ENCODE peak calls at places on chromosomes 2 and 18, in four cellular contexts. Y is cardiac fibroblast, Q is GM06990, U is HFF-Myc. W is an unnamed sample.
A peak's percentile ranks its signal among the peaks of the same experiment; 100 is the strongest.

GRCh38 chr18:35045121-35045520 is 3.9 kb downstream of the MAPRE2 start:
- DNase-seq in Y (no peak), Q (no peak), U (peak; percentile 85), W (peak; percentile 62)

GRCh38 chr18:63131106-63131943 is 188.2 kb downstream of the BCL2 start:
- DNase-seq in Y (peak; percentile 76), Q (no peak), U (peak; percentile 33), W (peak; percentile 33)

GRCh38 chr2:39311469-39311868 is 67.7 kb upstream of the CDKL4 start:
- DNase-seq in Y (no peak), Q (no peak), U (no peak), W (no peak)

GRCh38 chr2:57701391-57701791 is 345.2 kb upstream of the VRK2 start:
- DNase-seq in Y (no peak), Q (no peak), U (no peak), W (no peak)

GRCh38 chr2:24050041-24050655 is 607 bp downstream of the FKBP1B start:
- DNase-seq in Y (peak; percentile 27), Q (peak; percentile 20), U (no peak), W (peak; percentile 51)

GRCh38 chr18:58533771-58534170 is 95.1 kb downstream of the ALPK2 start:
- DNase-seq in Y (no peak), Q (no peak), U (no peak), W (no peak)

GRCh38 chr2:98347298-98348065 is 1.2 kb downstream of the CNGA3 start:
- DNase-seq in Y (no peak), Q (no peak), U (no peak), W (no peak)

GRCh38 chr2:31207790-31208189 is 9.5 kb downstream of the CAPN14 start:
- DNase-seq in Y (no peak), Q (no peak), U (no peak), W (no peak)

GRCh38 chr2:235839226-235839625 is 329.0 kb downstream of the GBX2 start:
- DNase-seq in Y (no peak), Q (no peak), U (no peak), W (no peak)

GRCh38 chr2:121266543-121267106 is 18.4 kb downstream of the TFCP2L1 start:
- DNase-seq in Y (no peak), Q (no peak), U (no peak), W (no peak)

GRCh38 chr2:38850045-38850444 is 25.7 kb downstream of the DHX57 start:
- DNase-seq in Y (no peak), Q (peak; percentile 43), U (no peak), W (no peak)

DNA sequence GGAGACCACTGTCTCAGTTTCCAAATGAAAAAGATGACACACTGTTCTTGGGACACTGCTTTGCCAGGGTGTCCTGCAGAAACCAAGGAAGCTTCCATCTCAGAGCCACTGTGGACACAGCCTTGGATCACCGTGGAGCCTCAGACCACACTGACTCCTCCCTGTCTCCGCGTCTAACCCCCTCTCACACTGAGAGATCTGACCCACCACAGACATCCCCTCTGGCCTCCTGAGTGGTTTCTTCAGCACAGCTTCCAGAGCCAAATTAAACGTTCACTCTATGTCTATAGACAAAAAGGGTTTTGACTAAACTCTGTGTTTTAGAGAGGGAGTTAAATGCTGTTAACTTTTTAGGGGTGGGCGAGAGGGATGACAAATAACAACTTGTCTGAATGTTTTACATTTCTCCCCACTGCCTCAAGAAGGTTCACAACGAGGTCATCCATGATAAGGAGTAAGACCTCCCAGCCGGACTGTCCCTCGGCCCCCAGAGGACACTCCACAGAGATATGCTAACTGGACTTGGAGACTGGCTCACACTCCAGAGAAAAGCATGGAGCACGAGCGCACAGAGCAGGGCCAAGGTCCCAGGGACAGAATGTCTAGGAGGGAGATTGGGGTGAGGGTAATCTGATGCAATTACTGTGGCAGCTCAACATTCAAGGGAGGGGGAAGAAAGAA is 113.4 kb upstream of the PKDCC start:
- DNase-seq in Y (peak; percentile 78), Q (no peak), U (no peak), W (no peak)
- H3K4me3 ChIP-seq in Y (peak overlapping the region; percentile 1), Q (no peak overlapping the region), U (no peak overlapping the region), W (no peak overlapping the region)

DNA sequence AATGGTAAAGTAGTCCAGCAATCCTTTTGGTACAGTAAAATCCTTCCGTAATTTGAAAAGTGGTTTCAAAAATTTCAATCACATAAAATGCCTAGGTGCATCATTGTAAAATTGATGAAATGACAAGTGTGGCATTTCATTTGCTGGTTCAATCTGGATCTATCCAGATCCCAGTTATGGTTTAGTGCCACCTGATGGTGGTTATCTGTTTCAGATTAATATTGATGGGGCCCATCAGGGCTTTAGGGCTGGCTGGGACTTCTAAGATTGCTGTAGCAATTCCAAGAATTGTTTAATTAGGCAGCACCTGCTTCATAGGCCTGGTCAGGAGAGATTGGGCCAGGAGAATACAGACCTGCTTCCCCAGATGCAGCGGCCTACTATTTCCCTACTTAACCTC is 55.5 kb upstream of the PIK3C3 start:
- DNase-seq in Y (no peak), Q (no peak), U (no peak), W (no peak)
- TF ChIP-seq CTCF in Y (peak; percentile 8), Q (peak; percentile 16), U (no peak), W (no peak)

GRCh38 chr2:19863303-19864041 is 38.3 kb downstream of the TTC32 start:
- DNase-seq in Y (peak; percentile 64), Q (peak; percentile 63), U (no peak), W (peak; percentile 39)
- H3K4me3 ChIP-seq in Y (no peak overlapping the region), Q (no peak overlapping the region), U (no peak overlapping the region), W (no peak overlapping the region)

GRCh38 chr2:1910562-1911256 is 166.4 kb upstream of the PXDN start:
- DNase-seq in Y (peak; percentile 5), Q (no peak), U (no peak), W (no peak)
- TF ChIP-seq CTCF in Y (no peak), Q (peak; percentile 7), U (no peak), W (peak; percentile 3)

GRCh38 chr2:219405451-219405850 is 12.7 kb upstream of the DES start:
- DNase-seq in Y (peak; percentile 30), Q (no peak), U (no peak), W (peak; percentile 36)
- H3K4me3 ChIP-seq in Y (no peak overlapping the region), Q (no peak overlapping the region), U (no peak overlapping the region), W (no peak overlapping the region)

GRCh38 chr2:229650886-229651285 is 63.5 kb downstream of the DNER start:
- DNase-seq in Y (no peak), Q (no peak), U (no peak), W (no peak)
- TF ChIP-seq CTCF in Y (no peak), Q (no peak), U (no peak), W (no peak)